ENCODE peak calls at places on chromosomes 3 and 15, in eight cellular contexts. One of them, this sample, is unnamed.

GRCh38 chr15:44719293-44719999 is 8.1 kb downstream of the B2M start:
- DNase-seq in endothelial cell: no peak
- DNase-seq in Peyer's patch: peak; percentile 68
- DNase-seq in endodermal cell: no peak
- DNase-seq in HCT116: no peak
- DNase-seq in body of pancreas: no peak
- DNase-seq in tibial nerve: no peak
- DNase-seq in CD8-positive, alpha-beta T cell: peak; percentile 61
- DNase-seq in this sample: no peak

GRCh38 chr15:79172801-79173460 is 82.4 kb upstream of the RASGRF1 start:
- DNase-seq in endodermal cell: peak; percentile 46
- DNase-seq in body of pancreas: no peak
- DNase-seq in HCT116: no peak
- DNase-seq in CD8-positive, alpha-beta T cell: no peak
- DNase-seq in Peyer's patch: no peak
- DNase-seq in endothelial cell: no peak
- DNase-seq in tibial nerve: no peak
- DNase-seq in this sample: no peak

GRCh38 chr3:73622135-73622534 is 2.6 kb downstream of the PDZRN3 start:
- DNase-seq in endothelial cell: no peak
- DNase-seq in Peyer's patch: peak; percentile 47
- DNase-seq in endodermal cell: peak; percentile 66
- DNase-seq in CD8-positive, alpha-beta T cell: no peak
- DNase-seq in HCT116: no peak
- DNase-seq in tibial nerve: no peak
- DNase-seq in body of pancreas: peak; percentile 85
- DNase-seq in this sample: peak; percentile 88

GRCh38 chr3:43144811-43145490 is 39.1 kb upstream of the POMGNT2 start:
- DNase-seq in endothelial cell: no peak
- DNase-seq in HCT116: no peak
- DNase-seq in endodermal cell: no peak
- DNase-seq in body of pancreas: no peak
- DNase-seq in Peyer's patch: no peak
- DNase-seq in CD8-positive, alpha-beta T cell: no peak
- DNase-seq in tibial nerve: no peak
- DNase-seq in this sample: no peak

GRCh38 chr3:172034786-172035685 is 4.3 kb upstream of the FNDC3B start:
- DNase-seq in tibial nerve: no peak
- DNase-seq in endothelial cell: peak; percentile 31
- DNase-seq in endodermal cell: peak; percentile 71
- DNase-seq in Peyer's patch: peak; percentile 53
- DNase-seq in body of pancreas: peak; percentile 42
- DNase-seq in CD8-positive, alpha-beta T cell: no peak
- DNase-seq in HCT116: peak; percentile 37
- DNase-seq in this sample: no peak

GRCh38 chr15:84082739-84083138 is 152.8 kb upstream of the GOLGA6L4 start:
- DNase-seq in Peyer's patch: no peak
- DNase-seq in endothelial cell: no peak
- DNase-seq in body of pancreas: no peak
- DNase-seq in CD8-positive, alpha-beta T cell: no peak
- DNase-seq in HCT116: no peak
- DNase-seq in tibial nerve: no peak
- DNase-seq in endodermal cell: no peak
- DNase-seq in this sample: no peak

GRCh38 chr15:89761009-89761831 is 10.2 kb upstream of the MESP1 start:
- DNase-seq in CD8-positive, alpha-beta T cell: no peak
- DNase-seq in Peyer's patch: no peak
- DNase-seq in HCT116: no peak
- DNase-seq in tibial nerve: no peak
- DNase-seq in endodermal cell: no peak
- DNase-seq in endothelial cell: no peak
- DNase-seq in body of pancreas: peak; percentile 89
- DNase-seq in this sample: no peak

GRCh38 chr3:169244119-169244864 is 419.2 kb downstream of the MECOM start:
- DNase-seq in Peyer's patch: no peak
- DNase-seq in endothelial cell: no peak
- DNase-seq in endodermal cell: no peak
- DNase-seq in HCT116: no peak
- DNase-seq in tibial nerve: no peak
- DNase-seq in CD8-positive, alpha-beta T cell: no peak
- DNase-seq in body of pancreas: no peak
- DNase-seq in this sample: no peak

GRCh38 chr15:91268510-91268909 is 168.5 kb downstream of the SV2B start:
- DNase-seq in Peyer's patch: no peak
- DNase-seq in HCT116: peak; percentile 44
- DNase-seq in body of pancreas: no peak
- DNase-seq in endodermal cell: peak; percentile 81
- DNase-seq in endothelial cell: peak; percentile 17
- DNase-seq in tibial nerve: no peak
- DNase-seq in CD8-positive, alpha-beta T cell: no peak
- DNase-seq in this sample: no peak

GRCh38 chr15:68586274-68586961 is 7.6 kb downstream of the CORO2B start:
- DNase-seq in endodermal cell: no peak
- DNase-seq in endothelial cell: no peak
- DNase-seq in CD8-positive, alpha-beta T cell: no peak
- DNase-seq in HCT116: peak; percentile 83
- DNase-seq in Peyer's patch: no peak
- DNase-seq in tibial nerve: no peak
- DNase-seq in body of pancreas: no peak
- DNase-seq in this sample: no peak

GRCh38 chr3:51671090-51672082 is at the start of gene TEX264:
- DNase-seq in tibial nerve: peak; percentile 78
- DNase-seq in endodermal cell: peak; percentile 92
- DNase-seq in endothelial cell: peak; percentile 56
- DNase-seq in body of pancreas: peak; percentile 91
- DNase-seq in CD8-positive, alpha-beta T cell: peak; percentile 95
- DNase-seq in HCT116: peak; percentile 37
- DNase-seq in Peyer's patch: peak; percentile 96
- DNase-seq in this sample: peak; percentile 94

GRCh38 chr15:49901867-49902775 is 216.9 kb downstream of the ATP8B4 start:
- DNase-seq in endothelial cell: no peak
- DNase-seq in HCT116: no peak
- DNase-seq in endodermal cell: no peak
- DNase-seq in CD8-positive, alpha-beta T cell: no peak
- DNase-seq in tibial nerve: no peak
- DNase-seq in body of pancreas: no peak
- DNase-seq in Peyer's patch: no peak
- DNase-seq in this sample: no peak

GRCh38 chr15:35827156-35827555 is 281.2 kb upstream of the DPH6 start:
- DNase-seq in tibial nerve: no peak
- DNase-seq in CD8-positive, alpha-beta T cell: no peak
- DNase-seq in HCT116: no peak
- DNase-seq in endodermal cell: no peak
- DNase-seq in body of pancreas: no peak
- DNase-seq in endothelial cell: no peak
- DNase-seq in Peyer's patch: no peak
- DNase-seq in this sample: no peak

GRCh38 chr3:197302696-197303341 is 4.4 kb upstream of the DLG1 start:
- DNase-seq in CD8-positive, alpha-beta T cell: no peak
- DNase-seq in tibial nerve: no peak
- DNase-seq in Peyer's patch: no peak
- DNase-seq in endodermal cell: no peak
- DNase-seq in HCT116: no peak
- DNase-seq in body of pancreas: no peak
- DNase-seq in endothelial cell: no peak
- DNase-seq in this sample: no peak

GRCh38 chr3:55330756-55331155 is 156.3 kb downstream of the WNT5A start:
- DNase-seq in body of pancreas: no peak
- DNase-seq in HCT116: no peak
- DNase-seq in tibial nerve: no peak
- DNase-seq in CD8-positive, alpha-beta T cell: no peak
- DNase-seq in endodermal cell: no peak
- DNase-seq in Peyer's patch: no peak
- DNase-seq in endothelial cell: no peak
- DNase-seq in this sample: no peak

GRCh38 chr3:127520993-127521392 is 69.5 kb downstream of the TPRA1 start:
- DNase-seq in tibial nerve: no peak
- DNase-seq in endodermal cell: no peak
- DNase-seq in Peyer's patch: no peak
- DNase-seq in CD8-positive, alpha-beta T cell: no peak
- DNase-seq in HCT116: no peak
- DNase-seq in body of pancreas: no peak
- DNase-seq in endothelial cell: no peak
- DNase-seq in this sample: no peak

GRCh38 chr3:139299261-139300132 is 44.3 kb upstream of the MRPS22 start:
- DNase-seq in tibial nerve: no peak
- DNase-seq in endodermal cell: peak; percentile 82
- DNase-seq in CD8-positive, alpha-beta T cell: no peak
- DNase-seq in endothelial cell: no peak
- DNase-seq in Peyer's patch: no peak
- DNase-seq in body of pancreas: peak; percentile 92
- DNase-seq in HCT116: peak; percentile 95
- DNase-seq in this sample: no peak

GRCh38 chr3:63961891-63962290 is 49.7 kb upstream of the SCAANT1 start:
- DNase-seq in CD8-positive, alpha-beta T cell: no peak
- DNase-seq in HCT116: peak; percentile 39
- DNase-seq in tibial nerve: no peak
- DNase-seq in body of pancreas: no peak
- DNase-seq in endodermal cell: no peak
- DNase-seq in endothelial cell: no peak
- DNase-seq in Peyer's patch: no peak
- DNase-seq in this sample: no peak

GRCh38 chr3:73229036-73229435 is 167.6 kb downstream of the EBLN2 start:
- DNase-seq in Peyer's patch: no peak
- DNase-seq in endothelial cell: no peak
- DNase-seq in body of pancreas: no peak
- DNase-seq in CD8-positive, alpha-beta T cell: no peak
- DNase-seq in HCT116: no peak
- DNase-seq in tibial nerve: no peak
- DNase-seq in endodermal cell: no peak
- DNase-seq in this sample: no peak

GRCh38 chr3:71504250-71505036 is 79.1 kb downstream of the FOXP1 start:
- DNase-seq in HCT116: peak; percentile 15
- DNase-seq in endodermal cell: no peak
- DNase-seq in Peyer's patch: no peak
- DNase-seq in tibial nerve: no peak
- DNase-seq in body of pancreas: no peak
- DNase-seq in endothelial cell: no peak
- DNase-seq in CD8-positive, alpha-beta T cell: no peak
- DNase-seq in this sample: no peak

GRCh38 chr3:43659250-43659880 is 31.4 kb upstream of the ABHD5 start:
- DNase-seq in CD8-positive, alpha-beta T cell: no peak
- DNase-seq in endothelial cell: no peak
- DNase-seq in HCT116: no peak
- DNase-seq in endodermal cell: peak; percentile 49
- DNase-seq in tibial nerve: no peak
- DNase-seq in Peyer's patch: no peak
- DNase-seq in body of pancreas: no peak
- DNase-seq in this sample: no peak

GRCh38 chr3:133390715-133391114 is 9.1 kb upstream of the BFSP2 start:
- DNase-seq in endodermal cell: peak; percentile 8
- DNase-seq in CD8-positive, alpha-beta T cell: no peak
- DNase-seq in tibial nerve: no peak
- DNase-seq in HCT116: no peak
- DNase-seq in body of pancreas: no peak
- DNase-seq in Peyer's patch: no peak
- DNase-seq in endothelial cell: no peak
- DNase-seq in this sample: no peak

GRCh38 chr15:75887178-75887577 is 16.5 kb upstream of the FBXO22 start:
- DNase-seq in Peyer's patch: no peak
- DNase-seq in endothelial cell: no peak
- DNase-seq in tibial nerve: no peak
- DNase-seq in CD8-positive, alpha-beta T cell: no peak
- DNase-seq in endodermal cell: no peak
- DNase-seq in HCT116: no peak
- DNase-seq in body of pancreas: no peak
- DNase-seq in this sample: no peak

GRCh38 chr15:30885814-30886213 is 17.9 kb upstream of the FAN1 start:
- DNase-seq in CD8-positive, alpha-beta T cell: no peak
- DNase-seq in Peyer's patch: no peak
- DNase-seq in tibial nerve: no peak
- DNase-seq in endothelial cell: peak; percentile 46
- DNase-seq in body of pancreas: no peak
- DNase-seq in HCT116: no peak
- DNase-seq in endodermal cell: peak; percentile 88
- DNase-seq in this sample: no peak

GRCh38 chr3:78879516-78879860 is 888.3 kb downstream of the ROBO1 start:
- DNase-seq in endodermal cell: no peak
- DNase-seq in HCT116: no peak
- DNase-seq in body of pancreas: no peak
- DNase-seq in CD8-positive, alpha-beta T cell: no peak
- DNase-seq in endothelial cell: no peak
- DNase-seq in Peyer's patch: no peak
- DNase-seq in tibial nerve: no peak
- DNase-seq in this sample: no peak

GRCh38 chr3:10192953-10193691 is 28.4 kb downstream of the IRAK2 start:
- DNase-seq in endothelial cell: peak; percentile 18
- DNase-seq in HCT116: no peak
- DNase-seq in body of pancreas: no peak
- DNase-seq in endodermal cell: peak; percentile 71
- DNase-seq in Peyer's patch: peak; percentile 93
- DNase-seq in tibial nerve: no peak
- DNase-seq in CD8-positive, alpha-beta T cell: peak; percentile 73
- DNase-seq in this sample: no peak
- TF ChIP-seq CTCF in endothelial cell: peak; percentile 11
- TF ChIP-seq CTCF in HCT116: peak; percentile 7
- TF ChIP-seq CTCF in body of pancreas: no peak
- TF ChIP-seq CTCF in endodermal cell: peak; percentile 71
- TF ChIP-seq CTCF in Peyer's patch: no peak
- TF ChIP-seq CTCF in tibial nerve: peak; percentile 22
- TF ChIP-seq CTCF in CD8-positive, alpha-beta T cell: no peak
- TF ChIP-seq CTCF in this sample: peak; percentile 64

DNA sequence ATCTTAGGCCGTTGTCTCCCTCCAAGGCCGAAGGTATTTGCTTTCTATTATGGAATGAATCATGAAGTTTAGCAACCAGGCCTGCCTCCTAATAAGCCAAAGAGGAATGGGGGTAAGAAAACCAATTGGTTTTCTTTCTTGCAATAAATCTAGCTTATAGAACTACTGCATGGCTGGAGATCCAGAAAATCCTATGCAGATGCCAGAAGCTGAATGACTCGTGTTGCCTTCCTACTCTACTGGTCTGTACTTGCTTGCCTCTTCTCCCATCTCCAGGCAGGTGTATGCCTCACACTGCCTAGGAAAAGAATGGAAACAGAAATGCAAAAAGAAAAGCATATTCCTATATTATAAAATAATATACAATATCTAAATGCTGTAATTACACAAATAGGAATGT is 31.1 kb upstream of the IL16 start:
- DNase-seq in tibial nerve: no peak
- DNase-seq in body of pancreas: no peak
- DNase-seq in CD8-positive, alpha-beta T cell: no peak
- DNase-seq in Peyer's patch: no peak
- DNase-seq in endothelial cell: no peak
- DNase-seq in endodermal cell: no peak
- DNase-seq in HCT116: no peak
- DNase-seq in this sample: no peak
- TF ChIP-seq CTCF in tibial nerve: no peak
- TF ChIP-seq CTCF in body of pancreas: no peak
- TF ChIP-seq CTCF in CD8-positive, alpha-beta T cell: no peak
- TF ChIP-seq CTCF in Peyer's patch: no peak
- TF ChIP-seq CTCF in endothelial cell: no peak
- TF ChIP-seq CTCF in endodermal cell: no peak
- TF ChIP-seq CTCF in HCT116: no peak
- TF ChIP-seq CTCF in this sample: no peak

GRCh38 chr3:155411500-155412223 is 118.2 kb upstream of the STRIT1 start:
- DNase-seq in endothelial cell: no peak
- DNase-seq in CD8-positive, alpha-beta T cell: no peak
- DNase-seq in endodermal cell: no peak
- DNase-seq in tibial nerve: no peak
- DNase-seq in Peyer's patch: no peak
- DNase-seq in body of pancreas: no peak
- DNase-seq in HCT116: no peak
- DNase-seq in this sample: no peak
- TF ChIP-seq CTCF in endothelial cell: no peak
- TF ChIP-seq CTCF in CD8-positive, alpha-beta T cell: no peak
- TF ChIP-seq CTCF in endodermal cell: peak; percentile 31
- TF ChIP-seq CTCF in tibial nerve: no peak
- TF ChIP-seq CTCF in Peyer's patch: no peak
- TF ChIP-seq CTCF in body of pancreas: no peak
- TF ChIP-seq CTCF in HCT116: no peak
- TF ChIP-seq CTCF in this sample: no peak

GRCh38 chr15:95850837-95851236 is 479.7 kb upstream of the NR2F2 start:
- DNase-seq in HCT116: peak; percentile 6
- DNase-seq in tibial nerve: no peak
- DNase-seq in endothelial cell: no peak
- DNase-seq in CD8-positive, alpha-beta T cell: no peak
- DNase-seq in body of pancreas: no peak
- DNase-seq in endodermal cell: no peak
- DNase-seq in Peyer's patch: no peak
- DNase-seq in this sample: no peak
- TF ChIP-seq CTCF in HCT116: no peak
- TF ChIP-seq CTCF in tibial nerve: no peak
- TF ChIP-seq CTCF in endothelial cell: no peak
- TF ChIP-seq CTCF in CD8-positive, alpha-beta T cell: no peak
- TF ChIP-seq CTCF in body of pancreas: no peak
- TF ChIP-seq CTCF in endodermal cell: peak; percentile 53
- TF ChIP-seq CTCF in Peyer's patch: no peak
- TF ChIP-seq CTCF in this sample: no peak

This sample was measured in osteocyte.